ENCODE peak calls at places on chromosomes 5 and 9, in eight cellular contexts. X is endothelial cell of umbilical vein, O is spleen, R is HepG2, A is transverse colon, U is SK-N-SH, N is sigmoid colon, P is HCT116. T is an unnamed sample.

GRCh38 chr5:28249771-28250415 is 1211.5 kb upstream of the CDH9 start:
- DNase-seq in U (no peak), X (no peak), A (no peak), R (no peak), P (no peak), N (no peak), O (no peak), T (no peak)

GRCh38 chr5:33143405-33144123 is 297.2 kb upstream of the TARS1 start:
- DNase-seq in N (no peak), P (no peak), A (no peak), R (no peak), U (no peak), O (no peak), X (no peak), T (no peak)

GRCh38 chr9:101736723-101737122 is 1.7 kb downstream of the GRIN3A start:
- DNase-seq in R (no peak), X (no peak), N (no peak), U (no peak), A (no peak), O (no peak), P (no peak), T (no peak)

GRCh38 chr9:1216532-1216931 is 166.4 kb downstream of the DMRT2 start:
- DNase-seq in O (no peak), X (no peak), P (no peak), N (no peak), A (no peak), U (no peak), R (no peak), T (no peak)

GRCh38 chr5:39164016-39164415 is 55.3 kb downstream of the FYB1 start:
- DNase-seq in P (no peak), R (no peak), N (no peak), A (no peak), O (peak), X (no peak), U (no peak), T (no peak)

GRCh38 chr5:160649304-160649703 is 202.7 kb downstream of the ATP10B start:
- DNase-seq in P (no peak), N (no peak), U (peak), R (peak), X (no peak), A (peak), O (no peak), T (no peak)

GRCh38 chr5:122295138-122295537 is 16.9 kb upstream of the SNCAIP start:
- DNase-seq in R (peak), N (no peak), X (peak), O (no peak), A (no peak), U (peak), P (peak), T (no peak)

GRCh38 chr5:106415541-106415940 is 1255.2 kb downstream of the EFNA5 start:
- DNase-seq in N (no peak), O (no peak), R (no peak), P (no peak), U (no peak), X (no peak), A (no peak), T (no peak)

GRCh38 chr5:75053286-75054109 is 1.1 kb upstream of the GCNT4 start:
- DNase-seq in R (peak), O (peak), X (peak), P (no peak), A (peak), N (peak), U (peak), T (no peak)

GRCh38 chr9:131402738-131403492 is 9.0 kb downstream of the PRRC2B start:
- DNase-seq in R (peak), A (peak), O (peak), N (peak), P (no peak), X (peak), U (no peak), T (no peak)

GRCh38 chr9:126752376-126752775 is 52.5 kb upstream of the ZBTB43 start:
- DNase-seq in A (no peak), O (no peak), U (no peak), N (no peak), R (no peak), X (no peak), P (no peak), T (no peak)

GRCh38 chr5:143931389-143931984 is 119.5 kb downstream of the HMHB1 start:
- DNase-seq in X (no peak), P (no peak), U (no peak), O (no peak), A (no peak), R (no peak), N (peak), T (no peak)

GRCh38 chr5:140043508-140043872 is 391 bp upstream of the NRG2 start:
- DNase-seq in N (no peak), R (no peak), O (no peak), U (peak), X (no peak), A (no peak), P (no peak), T (no peak)

GRCh38 chr9:131096490-131097258 is at the start of gene AIF1L:
- DNase-seq in N (no peak), U (peak), P (peak), A (no peak), X (peak), O (no peak), R (no peak), T (no peak)

GRCh38 chr5:176772271-176773210 is 37.8 kb upstream of the UNC5A start:
- DNase-seq in P (no peak), O (peak), U (no peak), A (no peak), R (no peak), N (peak), X (no peak), T (peak)

GRCh38 chr5:150398432-150399157 is 14.1 kb downstream of the CD74 start:
- DNase-seq in R (no peak), N (no peak), X (no peak), P (no peak), A (peak), O (peak), U (no peak), T (no peak)

GRCh38 chr9:36207546-36208012 is 16.9 kb downstream of the CLTA start:
- DNase-seq in O (no peak), U (no peak), X (peak), A (no peak), R (peak), P (no peak), N (no peak), T (no peak)

GRCh38 chr9:82418334-82418733 is 429.8 kb downstream of the SPATA31D1 start:
- DNase-seq in O (no peak), N (no peak), R (no peak), X (no peak), P (no peak), A (no peak), U (no peak), T (no peak)

GRCh38 chr9:87615547-87616148 is 110.3 kb upstream of the CTSL start:
- DNase-seq in U (no peak), R (no peak), P (no peak), A (no peak), X (no peak), O (no peak), N (no peak), T (no peak)

GRCh38 chr9:91758491-91758981 is 191.5 kb downstream of the ROR2 start:
- DNase-seq in N (peak), X (peak), P (peak), O (no peak), U (peak), R (peak), A (peak), T (no peak)

GRCh38 chr5:118326496-118327045 is 661.8 kb downstream of the DTWD2 start:
- DNase-seq in R (no peak), X (no peak), P (no peak), O (no peak), A (no peak), U (no peak), N (no peak), T (no peak)

GRCh38 chr9:117796681-117797080 is 92.5 kb downstream of the TLR4 start:
- DNase-seq in U (no peak), X (no peak), R (no peak), O (no peak), N (no peak), P (no peak), A (no peak), T (no peak)

GRCh38 chr5:66898241-66899039 is 298.2 kb downstream of the CD180 start:
- DNase-seq in P (no peak), R (no peak), X (no peak), N (no peak), A (no peak), O (no peak), U (no peak), T (no peak)

GRCh38 chr5:167899490-167899889 is 392.0 kb upstream of the WWC1 start:
- DNase-seq in X (no peak), R (no peak), P (no peak), O (no peak), N (no peak), U (no peak), A (no peak), T (no peak)

GRCh38 chr5:117800261-117800660 is 1188.1 kb downstream of the DTWD2 start:
- DNase-seq in U (no peak), O (no peak), P (no peak), X (no peak), R (no peak), N (no peak), A (no peak), T (no peak)

GRCh38 chr9:97394881-97395280 is 17.0 kb upstream of the TDRD7 start:
- DNase-seq in N (no peak), U (no peak), O (no peak), R (peak), A (no peak), X (no peak), P (no peak), T (no peak)
- H3K27ac ChIP-seq in N (no peak), U (no peak), O (no peak), R (peak), A (no peak), X (no peak), P (no peak), T (no peak)

DNA sequence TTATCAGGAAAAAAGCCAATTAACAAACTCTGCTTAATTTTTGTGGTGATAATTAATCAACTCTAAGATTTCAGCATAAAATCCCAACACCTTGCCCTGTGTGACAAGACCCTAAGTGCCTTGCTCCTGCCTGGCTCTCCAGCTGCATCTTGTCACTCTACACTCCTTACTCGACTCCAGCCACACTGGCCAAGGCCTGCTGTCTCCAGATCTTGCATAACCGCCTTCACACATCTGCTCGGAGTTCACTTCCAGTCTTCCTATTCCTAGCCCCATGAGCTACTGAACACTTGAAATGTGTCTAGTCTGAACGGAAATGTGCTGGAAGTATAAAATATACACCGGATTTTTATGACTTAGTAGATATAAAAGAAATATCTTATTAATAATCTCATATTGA is 259.6 kb downstream of the EPB41L4A start:
- DNase-seq in O (no peak), X (no peak), P (no peak), N (peak), U (no peak), R (no peak), A (no peak), T (no peak)
- TF ChIP-seq POLR2AphosphoS5 in O (no peak), X (no peak), P (no peak), N (peak), U (no peak), R (no peak), A (no peak), T (no peak)

DNA sequence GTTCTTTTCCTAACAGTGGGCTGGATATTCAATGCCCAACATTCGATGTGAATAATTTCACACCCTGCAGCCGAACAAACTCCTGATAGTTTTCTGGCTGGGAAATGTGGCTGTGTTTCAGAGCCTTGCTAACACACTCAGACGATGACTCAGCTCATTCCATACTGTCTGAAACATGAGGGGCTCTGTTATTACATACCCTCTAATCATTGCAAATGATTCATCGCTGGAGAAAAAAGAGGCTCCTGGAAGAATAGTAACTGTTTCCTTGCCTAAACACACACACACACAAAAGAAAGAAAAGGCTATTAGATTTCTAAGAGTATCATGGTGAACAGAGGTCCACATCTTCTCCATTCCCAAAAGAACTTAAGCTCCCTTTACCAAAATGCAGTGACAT is 75.7 kb downstream of the OXCT1 start:
- DNase-seq in O (no peak), X (peak), R (peak), U (no peak), P (peak), A (no peak), N (no peak), T (no peak)
- H3K27ac ChIP-seq in O (no peak), X (peak), R (no peak), U (peak), P (peak), A (peak), N (peak), T (no peak)

DNA sequence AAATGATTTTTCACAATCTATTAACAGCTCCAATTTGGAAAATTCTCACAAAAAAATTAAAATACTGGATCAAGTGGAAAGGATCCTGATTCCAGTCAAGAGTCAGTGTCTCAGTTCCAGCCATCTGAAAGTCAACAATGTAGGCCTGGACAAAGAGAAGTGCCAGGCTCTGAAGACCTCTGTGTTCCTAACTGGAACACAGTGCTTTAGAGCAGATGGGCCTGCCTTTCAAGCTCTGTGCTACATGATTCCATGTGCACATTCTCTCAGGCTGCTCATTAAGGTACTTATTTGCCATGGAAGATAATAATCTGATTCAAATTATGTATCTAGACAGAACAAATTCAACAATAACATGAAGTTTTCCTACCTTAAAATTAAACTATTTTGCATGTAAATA is 30.2 kb upstream of the ALDH1A1 start:
- DNase-seq in O (no peak), A (no peak), P (no peak), X (no peak), U (no peak), N (no peak), R (peak), T (no peak)
- TF ChIP-seq POLR2AphosphoS5 in O (no peak), A (no peak), P (no peak), X (no peak), U (no peak), N (no peak), R (no peak), T (no peak)

GRCh38 chr5:57581772-57582171 is 99.2 kb upstream of the ACTBL2 start:
- DNase-seq in O (no peak), P (no peak), A (no peak), R (no peak), N (no peak), U (no peak), X (no peak), T (no peak)
- H3K27ac ChIP-seq in O (no peak), P (no peak), A (no peak), R (no peak), N (no peak), U (no peak), X (no peak), T (peak)

GRCh38 chr9:128393971-128394370 is 22.8 kb downstream of the URM1 start:
- DNase-seq in O (no peak), P (no peak), N (no peak), X (no peak), A (no peak), U (peak), R (peak), T (no peak)

GRCh38 chr9:128396970-128397613 is 23.6 kb upstream of the CERCAM start:
- DNase-seq in N (no peak), P (no peak), R (peak), A (no peak), X (peak), O (no peak), U (no peak), T (no peak)

GRCh38 chr9:128393171-128393761 is 22.1 kb downstream of the URM1 start:
- DNase-seq in P (no peak), N (no peak), R (no peak), O (no peak), X (no peak), U (peak), A (no peak), T (no peak)

GRCh38 chr9:128392302-128393152 is 21.4 kb downstream of the URM1 start:
- DNase-seq in U (peak), A (no peak), X (no peak), R (no peak), O (no peak), P (no peak), N (no peak), T (no peak)

GRCh38 chr9:128394404-128395168 is 23.4 kb downstream of the URM1 start:
- DNase-seq in U (no peak), N (no peak), P (no peak), X (no peak), A (no peak), O (no peak), R (no peak), T (no peak)
- TF ChIP-seq POLR2AphosphoS5 in U (peak), N (no peak), P (no peak), X (no peak), A (no peak), O (no peak), R (no peak), T (no peak)

GRCh38 chr5:35338169-35338476 is 107.8 kb upstream of the PRLR start:
- DNase-seq in X (no peak), P (no peak), U (no peak), A (no peak), R (no peak), O (no peak), N (no peak), T (no peak)
- H3K27ac ChIP-seq in X (no peak), P (no peak), U (no peak), A (no peak), R (no peak), O (no peak), N (no peak), T (no peak)

GRCh38 chr5:172800088-172800551 is 29.1 kb upstream of the DUSP1 start:
- DNase-seq in U (no peak), O (peak), X (no peak), P (no peak), A (peak), N (peak), R (no peak), T (no peak)
- TF ChIP-seq POLR2AphosphoS5 in U (no peak), O (peak), X (no peak), P (no peak), A (no peak), N (no peak), R (no peak), T (no peak)

GRCh38 chr5:127957183-127957582 is 126.4 kb upstream of the SLC12A2 start:
- DNase-seq in U (peak), N (peak), R (peak), P (no peak), O (no peak), A (peak), X (peak), T (no peak)
- H3K27ac ChIP-seq in U (peak), N (peak), R (no peak), P (no peak), O (no peak), A (peak), X (no peak), T (no peak)

GRCh38 chr5:14917719-14918118 is 46.1 kb upstream of the ANKH start:
- DNase-seq in R (no peak), U (peak), N (no peak), O (no peak), A (no peak), P (no peak), X (no peak), T (no peak)
- TF ChIP-seq POLR2AphosphoS5 in R (no peak), U (no peak), N (no peak), O (no peak), A (no peak), P (no peak), X (no peak), T (no peak)